ENCODE peak calls at places on chromosomes 5 and 9, in eight cellular contexts. X is GM12865, B is cardiac fibroblast, E is GM23248, K is endodermal cell, L is PC-3, F is fibroblast of lung, J is adipocyte. G is an unnamed sample.

GRCh38 chr5:149356391-149356790 is 1.5 kb upstream of the PCYOX1L start:
- DNase-seq in F (no peak), J (no peak), B (no peak), L (no peak), E (peak; percentile 50), X (peak; percentile 14), K (no peak), G (no peak)

GRCh38 chr9:22308177-22308576 is 138.4 kb upstream of the DMRTA1 start:
- DNase-seq in E (no peak), K (no peak), J (no peak), F (no peak), X (no peak), L (peak; percentile 25), B (no peak), G (no peak)

GRCh38 chr9:70746316-70746715 is 331.9 kb upstream of the KLF9 start:
- DNase-seq in J (no peak), L (no peak), X (no peak), K (no peak), E (no peak), B (no peak), F (no peak), G (no peak)

GRCh38 chr5:113081881-113082546 is 105.4 kb downstream of the DCP2 start:
- DNase-seq in J (peak; percentile 30), F (peak; percentile 96), X (no peak), E (peak; percentile 92), K (no peak), L (peak; percentile 95), B (peak; percentile 84), G (no peak)

GRCh38 chr9:96305171-96305570 is 3.2 kb upstream of the HSD17B3 start:
- DNase-seq in X (no peak), J (peak; percentile 36), K (no peak), F (no peak), E (no peak), B (no peak), L (no peak), G (no peak)

GRCh38 chr5:132369471-132370240 is at the start of gene SLC22A5:
- DNase-seq in B (peak; percentile 52), L (peak; percentile 76), J (peak; percentile 80), E (peak; percentile 76), K (peak; percentile 94), F (peak; percentile 48), X (peak; percentile 74), G (peak; percentile 26)

GRCh38 chr5:179285236-179285635 is 60.0 kb downstream of the ADAMTS2 start:
- DNase-seq in F (no peak), B (peak; percentile 52), E (no peak), J (no peak), X (no peak), L (no peak), K (no peak), G (no peak)

GRCh38 chr5:39175273-39175955 is 43.9 kb downstream of the FYB1 start:
- DNase-seq in K (no peak), L (no peak), E (no peak), B (no peak), J (no peak), X (peak; percentile 11), F (no peak), G (no peak)

GRCh38 chr5:29122306-29122705 is 2071.2 kb upstream of the CDH6 start:
- DNase-seq in J (no peak), B (no peak), L (no peak), F (no peak), K (no peak), E (no peak), X (no peak), G (no peak)

GRCh38 chr5:135234242-135235000 is 164.6 kb downstream of the MACROH2A1 start:
- DNase-seq in L (no peak), X (no peak), J (no peak), E (no peak), B (no peak), F (no peak), K (no peak), G (no peak)

GRCh38 chr5:179142434-179143198 is 82.4 kb downstream of the ZNF354C start:
- DNase-seq in J (peak; percentile 45), F (peak; percentile 80), E (peak; percentile 80), B (peak; percentile 55), X (no peak), K (no peak), L (peak; percentile 27), G (no peak)

GRCh38 chr9:75213765-75214164 is 125.5 kb downstream of the OSTF1 start:
- DNase-seq in L (no peak), E (no peak), J (no peak), F (no peak), B (no peak), X (no peak), K (no peak), G (no peak)
- H3K4me3 ChIP-seq in L (no peak overlapping the region), E (no peak overlapping the region), J (no peak overlapping the region), F (no peak overlapping the region), B (no peak overlapping the region), X (no peak overlapping the region), K (no peak overlapping the region), G (no peak overlapping the region)

GRCh38 chr5:83562207-83562606 is 90.7 kb downstream of the VCAN start:
- DNase-seq in F (peak; percentile 41), E (peak; percentile 39), J (no peak), X (no peak), K (no peak), L (no peak), B (no peak), G (no peak)

GRCh38 chr5:83564069-83564749 is 92.7 kb downstream of the VCAN start:
- DNase-seq in B (peak; percentile 75), J (peak; percentile 81), X (peak; percentile 43), K (no peak), E (peak; percentile 58), F (peak; percentile 44), L (peak; percentile 70), G (peak; percentile 42)

GRCh38 chr5:83559141-83559785 is 87.7 kb downstream of the VCAN start:
- DNase-seq in L (no peak), E (no peak), X (no peak), F (peak; percentile 63), K (peak; percentile 45), B (peak; percentile 35), J (no peak), G (no peak)

GRCh38 chr5:83563631-83564030 is 92.1 kb downstream of the VCAN start:
- DNase-seq in B (no peak), E (no peak), K (no peak), X (no peak), F (peak; percentile 47), J (no peak), L (peak; percentile 83), G (no peak)

DNA sequence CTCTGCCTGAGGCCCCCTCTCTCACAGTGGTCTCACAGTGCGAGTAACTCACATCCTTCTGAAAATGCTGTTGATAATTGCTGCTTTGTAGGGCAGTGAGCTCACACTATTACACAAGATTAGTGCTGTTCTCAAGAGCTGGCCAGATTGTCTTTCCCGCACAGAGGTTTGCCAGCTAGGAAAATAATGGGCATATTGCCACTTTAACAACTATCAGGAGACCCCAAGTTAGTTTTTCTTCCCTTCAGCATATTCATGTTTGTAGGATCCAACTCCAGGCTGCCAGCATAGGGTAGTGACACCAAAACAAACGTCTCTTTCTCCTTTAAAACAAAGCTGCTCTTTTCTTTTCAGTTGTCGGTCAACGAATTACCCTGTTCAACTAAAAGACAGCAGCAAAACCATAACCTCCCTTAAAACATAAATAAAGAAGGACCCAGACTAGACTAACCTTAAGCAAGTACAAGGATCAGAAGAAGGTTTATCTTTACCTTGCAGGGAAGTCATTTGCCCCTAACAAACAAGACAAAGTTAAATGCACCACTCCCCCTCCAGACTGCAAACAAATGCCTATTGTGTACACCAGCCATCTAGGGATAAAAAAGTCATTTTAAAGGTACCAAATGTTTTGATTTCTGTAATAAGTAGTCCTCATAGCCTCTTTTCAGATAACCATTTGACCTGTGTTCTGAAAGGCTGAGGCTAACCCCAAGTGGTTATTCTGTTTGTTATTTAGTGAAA is 91.4 kb downstream of the VCAN start:
- DNase-seq in L (no peak), J (no peak), B (peak; percentile 83), F (peak; percentile 54), E (peak; percentile 51), X (no peak), K (no peak), G (no peak)
- H3K4me3 ChIP-seq in L (no peak overlapping the region), J (peak overlapping the region; percentile 64), B (no peak overlapping the region), F (no peak overlapping the region), E (no peak overlapping the region), X (no peak overlapping the region), K (no peak overlapping the region), G (no peak overlapping the region)

DNA sequence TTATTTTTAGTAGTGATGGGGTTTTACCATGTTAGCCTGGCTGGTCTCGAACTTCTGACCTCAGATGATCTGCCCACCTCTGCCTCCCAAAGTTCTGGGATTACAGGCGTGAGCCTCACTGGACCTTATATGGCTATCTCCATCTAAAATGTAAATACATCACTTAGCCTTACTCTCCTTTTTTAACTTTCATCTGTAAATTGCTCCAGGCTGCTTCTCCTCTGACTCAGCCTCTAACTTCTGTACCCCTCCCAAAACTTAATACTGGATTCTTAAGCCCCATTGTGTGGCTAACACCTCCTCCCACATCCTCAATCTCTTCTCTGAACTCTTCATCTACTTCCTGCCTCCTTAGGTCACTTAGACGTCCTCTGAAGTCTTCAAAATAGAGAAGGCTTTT is 4.0 kb downstream of the SNX30 start:
- DNase-seq in X (peak; percentile 44), L (peak; percentile 85), E (peak; percentile 76), B (peak; percentile 40), K (peak; percentile 65), J (peak; percentile 29), F (peak; percentile 86), G (peak; percentile 80)
- H3K4me3 ChIP-seq in X (no peak overlapping the region), L (no peak overlapping the region), E (peak overlapping the region; percentile 47), B (no peak overlapping the region), K (no peak overlapping the region), J (no peak overlapping the region), F (no peak overlapping the region), G (no peak overlapping the region)

DNA sequence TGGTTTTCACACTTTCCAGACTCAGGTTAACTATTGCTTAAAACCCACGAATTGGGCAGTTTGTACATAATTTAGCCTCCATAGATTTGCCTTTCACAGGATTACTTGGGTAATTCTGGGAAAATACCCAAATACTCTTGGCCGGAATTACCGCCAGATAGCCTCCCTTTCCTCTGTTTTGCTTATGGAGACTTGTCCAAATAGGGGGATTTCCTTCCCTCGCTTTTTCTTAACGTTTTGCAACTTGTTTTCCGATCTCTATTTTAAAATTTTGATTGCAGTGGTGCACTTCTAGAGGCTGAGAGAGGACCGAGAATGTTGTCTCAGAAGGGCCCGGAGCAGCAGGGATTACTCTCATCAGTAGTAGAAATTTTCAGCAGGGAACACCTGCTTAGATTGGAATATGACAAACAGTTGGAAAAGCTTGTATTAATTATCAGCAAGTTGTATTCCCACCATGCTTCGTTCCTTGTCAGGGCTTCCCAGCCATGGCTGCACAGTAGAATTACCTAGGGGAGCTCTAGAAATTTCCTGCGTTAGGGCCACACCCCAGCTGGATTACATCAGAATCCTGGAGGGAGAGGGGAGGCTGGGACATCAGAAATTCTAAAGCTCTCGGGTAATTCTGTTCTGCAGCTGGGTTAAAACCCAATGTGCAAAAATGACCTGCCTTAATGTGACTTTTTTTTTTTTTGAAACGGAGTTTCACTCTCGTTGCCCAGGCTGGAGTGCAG is 329.1 kb downstream of the SH3GL2 start:
- DNase-seq in L (no peak), E (no peak), J (no peak), F (no peak), B (peak; percentile 55), K (no peak), X (no peak), G (no peak)
- H3K4me3 ChIP-seq in L (no peak overlapping the region), E (no peak overlapping the region), J (peak overlapping the region; percentile 56), F (no peak overlapping the region), B (no peak overlapping the region), K (no peak overlapping the region), X (no peak overlapping the region), G (no peak overlapping the region)

DNA sequence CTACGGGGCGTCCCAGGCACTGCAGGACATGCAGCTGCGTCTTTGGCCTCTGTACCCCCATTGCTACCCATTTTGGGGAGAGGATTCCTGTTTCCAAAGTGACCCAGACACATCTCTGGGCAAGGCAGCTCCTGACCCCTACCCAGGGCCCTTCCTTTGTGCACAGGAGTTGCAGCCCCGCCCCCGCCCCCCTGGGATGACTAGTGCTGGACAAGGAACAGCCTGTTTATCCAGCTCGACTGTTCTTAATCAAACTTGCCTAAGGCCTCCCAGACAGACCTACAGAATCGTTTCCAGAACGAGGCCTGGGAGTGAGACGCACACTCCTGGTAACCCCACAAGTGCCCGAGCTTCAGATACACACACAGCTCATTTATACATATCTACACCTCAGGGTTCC is 13.2 kb downstream of the DIPK1B start:
- DNase-seq in E (peak; percentile 78), L (peak; percentile 72), B (peak; percentile 55), J (peak; percentile 83), F (peak; percentile 57), K (no peak), X (no peak), G (no peak)
- H3K4me3 ChIP-seq in E (peak overlapping the region; percentile 84), L (peak overlapping the region; percentile 95), B (peak overlapping the region; percentile 72), J (peak overlapping the region; percentile 85), F (no peak overlapping the region), K (peak overlapping the region; percentile 99), X (peak overlapping the region; percentile 67), G (no peak overlapping the region)